ENCODE peak calls at places on chromosome 4, in five cellular contexts. C is breast epithelium, U is HepG2, W is esophagus muscularis mucosa, L is suprapubic skin. M is an unnamed sample.

GRCh38 chr4:155899891-155900290 is 3.6 kb upstream of the TDO2 start:
- DNase-seq in C (no peak), U (no peak), W (no peak), L (no peak), M (no peak)

GRCh38 chr4:54256491-54257167 is 27.5 kb downstream of the PDGFRA start:
- DNase-seq in C (no peak), U (no peak), W (peak), L (no peak), M (no peak)

GRCh38 chr4:27360651-27361347 is 500.2 kb downstream of the STIM2 start:
- DNase-seq in C (no peak), U (no peak), W (no peak), L (no peak), M (no peak)

GRCh38 chr4:78311306-78311705 is 240.3 kb upstream of the ANXA3 start:
- DNase-seq in C (no peak), U (no peak), W (no peak), L (no peak), M (no peak)

GRCh38 chr4:6122496-6122895 is 77.9 kb downstream of the JAKMIP1 start:
- DNase-seq in C (no peak), U (no peak), W (no peak), L (no peak), M (no peak)

GRCh38 chr4:158624889-158625478 is 46.7 kb downstream of the C4orf46 start:
- DNase-seq in C (no peak), U (peak), W (no peak), L (no peak), M (no peak)

GRCh38 chr4:60992037-60992436 is 208.1 kb upstream of the ADGRL3 start:
- DNase-seq in C (no peak), U (no peak), W (no peak), L (no peak), M (no peak)

GRCh38 chr4:100299019-100299418 is 108.8 kb upstream of the DDIT4L start:
- DNase-seq in C (no peak), U (no peak), W (no peak), L (no peak), M (no peak)

GRCh38 chr4:38857354-38858096 is 908 bp upstream of the TLR6 start:
- DNase-seq in C (no peak), U (no peak), W (no peak), L (peak), M (peak)

GRCh38 chr4:61408861-61409260 is 208.7 kb downstream of the ADGRL3 start:
- DNase-seq in C (no peak), U (no peak), W (no peak), L (no peak), M (no peak)

GRCh38 chr4:159398236-159398638 is 295.4 kb downstream of the RAPGEF2 start:
- DNase-seq in C (no peak), U (no peak), W (peak), L (no peak), M (no peak)

GRCh38 chr4:116180056-116180690 is 905.2 kb downstream of the TRAM1L1 start:
- DNase-seq in C (no peak), U (no peak), W (no peak), L (no peak), M (no peak)

GRCh38 chr4:20761826-20762225 is 61.6 kb downstream of the PACRGL start:
- DNase-seq in C (no peak), U (no peak), W (no peak), L (no peak), M (no peak)

GRCh38 chr4:24160358-24160757 is 270.5 kb upstream of the PPARGC1A start:
- DNase-seq in C (no peak), U (no peak), W (no peak), L (no peak), M (no peak)

GRCh38 chr4:40698733-40699132 is 51.0 kb upstream of the NSUN7 start:
- DNase-seq in C (no peak), U (no peak), W (no peak), L (no peak), M (no peak)

GRCh38 chr4:182246401-182247205 is 3.4 kb downstream of the TENM3 start:
- DNase-seq in C (no peak), U (no peak), W (peak), L (no peak), M (no peak)
- TF ChIP-seq POLR2AphosphoS5 in C (no peak), U (no peak), W (no peak), L (no peak), M (no peak)

GRCh38 chr4:118833192-118833820 is 2.6 kb downstream of the SEC24D start:
- DNase-seq in C (no peak), U (no peak), W (peak), L (no peak), M (no peak)

GRCh38 chr4:118836763-118837507 is 1.0 kb upstream of the SEC24D start:
- DNase-seq in C (no peak), U (no peak), W (peak), L (no peak), M (no peak)

GRCh38 chr4:118835896-118836762 is at the start of gene SEC24D:
- DNase-seq in C (peak), U (peak), W (peak), L (peak), M (peak)

GRCh38 chr4:118834070-118834469 is 1.9 kb downstream of the SEC24D start:
- DNase-seq in C (no peak), U (no peak), W (no peak), L (no peak), M (no peak)

GRCh38 chr4:118834960-118835895 is 698 bp downstream of the SEC24D start:
- DNase-seq in C (peak), U (peak), W (peak), L (peak), M (no peak)
- TF ChIP-seq POLR2A in C (peak), U (peak), W (no peak), L (no peak), M (peak)

DNA sequence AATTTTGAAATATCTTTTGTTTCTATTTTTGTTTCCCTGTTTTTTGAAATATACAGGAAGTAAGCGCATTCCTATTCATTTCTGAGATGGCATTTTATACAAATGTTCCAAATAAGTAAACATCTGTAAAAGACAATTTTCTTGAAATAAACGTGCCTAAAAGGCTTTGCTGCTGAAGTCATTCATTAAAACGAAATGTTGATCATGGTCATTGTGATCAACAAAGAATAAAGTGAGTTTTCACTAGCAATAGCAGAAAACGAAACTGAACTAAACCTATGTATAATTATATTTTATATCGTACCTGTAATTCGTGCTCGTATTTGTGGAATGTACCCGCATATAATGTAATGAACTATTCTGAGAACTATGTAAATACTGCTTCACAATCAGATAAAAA is 221.2 kb downstream of the MGST2 start:
- DNase-seq in C (no peak), U (no peak), W (no peak), L (no peak), M (no peak)
- H3K4me3 ChIP-seq in C (peak), U (no peak), W (peak), L (peak), M (no peak)

DNA sequence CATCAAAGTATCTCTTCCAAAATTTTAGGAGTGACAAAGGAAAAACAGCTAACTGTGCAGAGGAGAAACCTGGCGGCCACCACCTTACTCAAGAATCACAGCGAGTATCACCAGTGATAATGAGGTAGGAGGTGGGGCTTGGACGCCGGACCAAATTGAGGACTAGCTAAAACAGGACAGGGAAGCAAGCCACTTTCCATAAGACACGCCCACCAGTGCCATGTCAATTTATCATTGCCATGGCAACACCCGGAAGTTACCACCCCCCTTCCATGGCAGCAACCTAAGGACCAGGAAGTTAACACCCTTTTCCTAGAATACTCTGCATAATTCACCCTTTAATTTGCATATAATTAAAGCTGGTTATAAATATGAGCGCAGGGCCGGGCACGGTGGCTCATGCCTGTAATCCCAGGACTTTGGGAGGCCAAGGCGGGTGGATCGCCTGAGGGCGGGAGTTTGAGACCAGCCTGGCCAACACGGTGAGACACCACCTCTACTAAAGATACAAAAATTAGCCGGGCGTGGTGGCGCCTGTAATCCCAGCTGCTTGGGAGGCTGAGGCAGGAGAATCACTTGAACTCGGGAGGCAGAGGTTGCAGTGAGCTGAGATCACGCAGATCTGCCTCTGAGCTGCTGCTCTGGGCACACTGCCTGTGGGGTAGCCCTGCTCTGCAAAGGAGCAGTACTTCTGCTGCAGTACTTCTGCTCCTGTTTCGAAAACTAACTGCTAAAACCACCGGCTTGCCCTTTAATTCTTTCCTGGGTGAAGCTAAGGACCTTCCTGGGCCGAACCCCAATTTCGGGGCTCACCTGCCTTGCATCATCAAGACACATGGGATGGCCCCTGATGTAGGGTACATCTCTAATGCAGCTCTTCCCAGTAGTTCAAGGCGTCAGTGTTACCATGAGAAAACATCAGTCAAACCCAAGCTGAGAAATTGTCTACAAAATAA is 116.7 kb downstream of the HMX1 start:
- DNase-seq in C (peak), U (no peak), W (no peak), L (peak), M (no peak)
- TF ChIP-seq POLR2AphosphoS5 in C (no peak), U (no peak), W (no peak), L (no peak), M (no peak)

GRCh38 chr4:104279744-104280143 is 214.9 kb downstream of the CXXC4 start:
- DNase-seq in C (no peak), U (no peak), W (no peak), L (no peak), M (no peak)

GRCh38 chr4:104286867-104287266 is 207.8 kb downstream of the CXXC4 start:
- DNase-seq in C (no peak), U (no peak), W (no peak), L (no peak), M (no peak)

DNA sequence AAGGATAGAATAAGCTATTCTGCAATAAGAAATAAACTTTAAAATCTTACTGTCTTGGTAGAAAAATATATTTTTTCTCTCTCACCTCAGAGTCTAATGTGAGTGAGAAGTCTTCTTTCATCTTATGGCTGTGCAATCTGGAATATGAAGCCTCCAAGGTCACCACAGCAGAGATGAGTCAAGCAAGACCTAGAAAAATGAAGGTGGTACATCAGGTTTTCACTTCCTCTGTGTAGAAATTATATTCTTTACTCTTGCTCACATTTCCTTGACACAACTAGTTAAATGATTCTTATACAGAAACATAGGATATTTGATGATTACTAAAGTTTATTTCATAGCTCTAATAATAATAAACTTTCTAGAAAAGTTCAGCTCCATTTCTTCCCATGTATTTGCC is 211.4 kb downstream of the CXXC4 start:
- DNase-seq in C (no peak), U (no peak), W (no peak), L (no peak), M (no peak)
- TF ChIP-seq POLR2A in C (no peak), U (no peak), W (no peak), L (no peak), M (no peak)

GRCh38 chr4:79621061-79621460 is 213.0 kb upstream of the GK2 start:
- DNase-seq in C (no peak), U (no peak), W (no peak), L (no peak), M (no peak)

GRCh38 chr4:79623125-79623905 is 215.3 kb upstream of the GK2 start:
- DNase-seq in C (no peak), U (no peak), W (no peak), L (no peak), M (no peak)

GRCh38 chr4:79620627-79621026 is 212.6 kb upstream of the GK2 start:
- DNase-seq in C (no peak), U (no peak), W (no peak), L (no peak), M (no peak)

DNA sequence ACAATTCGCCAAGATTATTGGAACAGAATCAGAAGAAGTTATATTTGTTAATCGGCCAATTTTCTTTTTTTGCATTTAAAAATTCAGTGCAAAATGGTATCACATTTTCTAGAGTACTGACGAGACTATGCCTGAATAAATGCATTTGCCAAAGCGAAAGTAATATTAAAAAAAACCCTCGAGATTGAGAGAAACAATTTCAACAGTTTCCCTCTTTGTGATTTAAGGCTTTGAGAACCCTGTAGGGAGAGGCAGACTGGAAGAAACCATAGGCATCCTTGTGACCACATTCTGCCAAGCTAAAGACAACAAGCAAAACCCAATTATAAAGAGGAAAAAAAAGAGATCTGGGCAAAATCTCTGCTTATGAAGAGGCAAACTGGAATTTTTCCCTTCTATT is 218.1 kb upstream of the GK2 start:
- DNase-seq in C (no peak), U (no peak), W (no peak), L (no peak), M (no peak)
- H3K4me3 ChIP-seq in C (peak), U (no peak), W (no peak), L (peak), M (no peak)

GRCh38 chr4:81065446-81065845 is 34.9 kb downstream of the BMP3 start:
- DNase-seq in C (no peak), U (no peak), W (no peak), L (no peak), M (no peak)

GRCh38 chr4:81071013-81071412 is 40.5 kb downstream of the BMP3 start:
- DNase-seq in C (no peak), U (no peak), W (no peak), L (no peak), M (no peak)

GRCh38 chr4:81069706-81070331 is 39.3 kb downstream of the BMP3 start:
- DNase-seq in C (no peak), U (peak), W (no peak), L (peak), M (peak)
- TF ChIP-seq POLR2AphosphoS5 in C (no peak), U (no peak), W (no peak), L (no peak), M (no peak)

GRCh38 chr4:168724960-168725359 is 228.1 kb downstream of the PALLD start:
- DNase-seq in C (no peak), U (no peak), W (no peak), L (no peak), M (no peak)

GRCh38 chr4:168724243-168724642 is 227.4 kb downstream of the PALLD start:
- DNase-seq in C (no peak), U (no peak), W (no peak), L (no peak), M (no peak)

GRCh38 chr4:168722391-168722790 is 225.5 kb downstream of the PALLD start:
- DNase-seq in C (no peak), U (no peak), W (no peak), L (no peak), M (no peak)

GRCh38 chr4:168723020-168723419 is 226.2 kb downstream of the PALLD start:
- DNase-seq in C (no peak), U (no peak), W (no peak), L (no peak), M (no peak)

GRCh38 chr4:168723569-168723968 is 226.7 kb downstream of the PALLD start:
- DNase-seq in C (no peak), U (no peak), W (no peak), L (no peak), M (no peak)
- TF ChIP-seq POLR2A in C (no peak), U (no peak), W (no peak), L (no peak), M (no peak)

DNA sequence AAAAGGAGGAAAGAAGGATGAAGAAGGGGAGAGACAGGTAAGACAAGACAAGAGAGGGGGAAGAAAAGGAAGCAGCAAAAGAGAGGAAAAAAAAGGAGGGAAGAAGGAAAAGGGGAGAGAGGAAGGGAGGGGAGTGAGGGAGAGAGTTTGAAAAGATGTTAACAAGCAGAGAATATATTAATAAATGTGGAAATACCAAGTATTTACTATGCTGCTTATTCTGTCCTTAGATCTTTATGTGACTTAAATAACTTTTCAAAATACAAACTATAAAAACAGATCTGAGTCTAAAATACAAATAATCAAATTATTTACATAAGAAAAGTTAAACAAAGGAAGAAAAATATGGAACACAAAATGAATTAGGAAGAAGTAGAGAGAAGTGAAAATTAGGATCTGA is 18.4 kb upstream of the COX18 start:
- DNase-seq in C (no peak), U (no peak), W (no peak), L (no peak), M (no peak)
- H3K4me3 ChIP-seq in C (no peak), U (no peak), W (no peak), L (no peak), M (no peak)

GRCh38 chr4:337143-337931 is at the start of gene ZNF141:
- DNase-seq in C (peak), U (no peak), W (peak), L (peak), M (peak)
- TF ChIP-seq POLR2AphosphoS5 in C (peak), U (no peak), W (peak), L (no peak), M (peak)

M was measured in upper lobe of left lung.